ENCODE peak calls at places on chromosomes 5 and 9, in four cellular contexts. O is endothelial cell; X is stimulated activated CD4-positive, alpha-beta T cell treated with anti-CD3 and anti-CD28 coated beads, Interleukin-15, amount 100 ng/mL, for 1 hour; H is upper lobe of right lung. B is an unnamed sample.

GRCh38 chr9:113620377-113621161 is 157.0 kb downstream of the RGS3 start:
- DNase-seq in H (peak; percentile 67), X (no peak), O (peak; percentile 72), B (peak; percentile 65)

GRCh38 chr5:170439944-170440269 is 50.7 kb upstream of the KCNMB1 start:
- DNase-seq in X (no peak), H (no peak), O (no peak), B (no peak)

GRCh38 chr5:75617746-75618352 is 6.6 kb downstream of the ANKDD1B start:
- DNase-seq in O (no peak), H (no peak), X (no peak), B (no peak)

GRCh38 chr5:31733365-31733764 is 94.4 kb downstream of the PDZD2 start:
- DNase-seq in X (no peak), H (no peak), O (no peak), B (no peak)

GRCh38 chr9:34712140-34712539 is 2.2 kb upstream of the CCL21 start:
- DNase-seq in X (no peak), O (no peak), H (no peak), B (no peak)

GRCh38 chr5:15463231-15463630 is 36.7 kb upstream of the FBXL7 start:
- DNase-seq in X (no peak), O (no peak), H (no peak), B (no peak)

GRCh38 chr5:41796061-41796460 is 74.2 kb downstream of the OXCT1 start:
- DNase-seq in X (no peak), O (no peak), H (no peak), B (no peak)

GRCh38 chr5:3394046-3394597 is 201.5 kb upstream of the IRX1 start:
- DNase-seq in O (no peak), X (no peak), H (no peak), B (no peak)

GRCh38 chr5:170338933-170339779 is 41.6 kb upstream of the LCP2 start:
- DNase-seq in H (no peak), O (no peak), X (peak; percentile 49), B (no peak)

GRCh38 chr5:84729326-84729725 is 344.6 kb upstream of the EDIL3 start:
- DNase-seq in X (no peak), H (no peak), O (no peak), B (peak; percentile 23)

GRCh38 chr9:37301369-37302172 is 120.9 kb upstream of the GRHPR start:
- DNase-seq in O (no peak), H (no peak), X (no peak), B (no peak)

GRCh38 chr9:131290767-131291370 is 1.3 kb downstream of the PLPP7 start:
- DNase-seq in H (no peak), O (no peak), X (no peak), B (peak; percentile 51)

GRCh38 chr9:17082343-17082742 is 52.5 kb upstream of the CNTLN start:
- DNase-seq in O (peak; percentile 16), H (no peak), X (no peak), B (no peak)